ENCODE peak calls at places on chromosomes 1 and 21, in nine cellular contexts. One of them, this sample, is unnamed.

GRCh38 chr1:92310185-92310597 is 11.3 kb downstream of the RPAP2 start:
- DNase-seq in Calu3: no peak
- DNase-seq in naive thymus-derived CD4-positive, alpha-beta T cell: no peak
- DNase-seq in activated CD4-positive, alpha-beta T cell treated with anti-CD3 and anti-CD28 coated beads, Interleukin-2, amount 50 U/mL, for 48 hours: no peak
- DNase-seq in T1000: no peak
- DNase-seq in C1 segment of cervical spinal cord: no peak
- DNase-seq in A673: peak
- DNase-seq in progenitor cell of endocrine pancreas: no peak
- DNase-seq in CD4-positive, alpha-beta T cell: no peak
- DNase-seq in this sample: no peak

GRCh38 chr21:43190544-43191340 is 21.9 kb downstream of the CRYAA start:
- DNase-seq in CD4-positive, alpha-beta T cell: no peak
- DNase-seq in naive thymus-derived CD4-positive, alpha-beta T cell: no peak
- DNase-seq in Calu3: no peak
- DNase-seq in activated CD4-positive, alpha-beta T cell treated with anti-CD3 and anti-CD28 coated beads, Interleukin-2, amount 50 U/mL, for 48 hours: no peak
- DNase-seq in progenitor cell of endocrine pancreas: peak
- DNase-seq in T1000: no peak
- DNase-seq in A673: no peak
- DNase-seq in C1 segment of cervical spinal cord: no peak
- DNase-seq in this sample: no peak

GRCh38 chr1:229841230-229841629 is 215.2 kb downstream of the URB2 start:
- DNase-seq in activated CD4-positive, alpha-beta T cell treated with anti-CD3 and anti-CD28 coated beads, Interleukin-2, amount 50 U/mL, for 48 hours: no peak
- DNase-seq in naive thymus-derived CD4-positive, alpha-beta T cell: no peak
- DNase-seq in A673: peak
- DNase-seq in T1000: no peak
- DNase-seq in C1 segment of cervical spinal cord: no peak
- DNase-seq in CD4-positive, alpha-beta T cell: no peak
- DNase-seq in Calu3: no peak
- DNase-seq in progenitor cell of endocrine pancreas: no peak
- DNase-seq in this sample: no peak

GRCh38 chr1:156664046-156664948 is 12.9 kb downstream of the NES start:
- DNase-seq in activated CD4-positive, alpha-beta T cell treated with anti-CD3 and anti-CD28 coated beads, Interleukin-2, amount 50 U/mL, for 48 hours: no peak
- DNase-seq in naive thymus-derived CD4-positive, alpha-beta T cell: no peak
- DNase-seq in CD4-positive, alpha-beta T cell: no peak
- DNase-seq in progenitor cell of endocrine pancreas: no peak
- DNase-seq in Calu3: no peak
- DNase-seq in A673: no peak
- DNase-seq in T1000: no peak
- DNase-seq in C1 segment of cervical spinal cord: no peak
- DNase-seq in this sample: no peak

GRCh38 chr1:230090194-230090711 is 23.2 kb downstream of the GALNT2 start:
- DNase-seq in progenitor cell of endocrine pancreas: no peak
- DNase-seq in T1000: no peak
- DNase-seq in C1 segment of cervical spinal cord: no peak
- DNase-seq in activated CD4-positive, alpha-beta T cell treated with anti-CD3 and anti-CD28 coated beads, Interleukin-2, amount 50 U/mL, for 48 hours: no peak
- DNase-seq in naive thymus-derived CD4-positive, alpha-beta T cell: no peak
- DNase-seq in CD4-positive, alpha-beta T cell: no peak
- DNase-seq in A673: no peak
- DNase-seq in Calu3: no peak
- DNase-seq in this sample: no peak

GRCh38 chr1:116847688-116848531 is 61.8 kb upstream of the PTGFRN start:
- DNase-seq in C1 segment of cervical spinal cord: no peak
- DNase-seq in activated CD4-positive, alpha-beta T cell treated with anti-CD3 and anti-CD28 coated beads, Interleukin-2, amount 50 U/mL, for 48 hours: no peak
- DNase-seq in A673: no peak
- DNase-seq in CD4-positive, alpha-beta T cell: no peak
- DNase-seq in T1000: no peak
- DNase-seq in Calu3: no peak
- DNase-seq in naive thymus-derived CD4-positive, alpha-beta T cell: no peak
- DNase-seq in progenitor cell of endocrine pancreas: no peak
- DNase-seq in this sample: no peak

GRCh38 chr1:203744008-203744972 is 20.7 kb upstream of the LAX1 start:
- DNase-seq in activated CD4-positive, alpha-beta T cell treated with anti-CD3 and anti-CD28 coated beads, Interleukin-2, amount 50 U/mL, for 48 hours: no peak
- DNase-seq in progenitor cell of endocrine pancreas: no peak
- DNase-seq in Calu3: no peak
- DNase-seq in T1000: no peak
- DNase-seq in CD4-positive, alpha-beta T cell: no peak
- DNase-seq in C1 segment of cervical spinal cord: no peak
- DNase-seq in A673: no peak
- DNase-seq in naive thymus-derived CD4-positive, alpha-beta T cell: peak
- DNase-seq in this sample: no peak

GRCh38 chr1:156316909-156317308 is 17.8 kb upstream of the VHLL start:
- DNase-seq in activated CD4-positive, alpha-beta T cell treated with anti-CD3 and anti-CD28 coated beads, Interleukin-2, amount 50 U/mL, for 48 hours: no peak
- DNase-seq in T1000: no peak
- DNase-seq in CD4-positive, alpha-beta T cell: no peak
- DNase-seq in A673: no peak
- DNase-seq in C1 segment of cervical spinal cord: no peak
- DNase-seq in naive thymus-derived CD4-positive, alpha-beta T cell: no peak
- DNase-seq in progenitor cell of endocrine pancreas: no peak
- DNase-seq in Calu3: no peak
- DNase-seq in this sample: no peak

GRCh38 chr1:15254521-15254920 is 7.5 kb downstream of the FHAD1 start:
- DNase-seq in C1 segment of cervical spinal cord: no peak
- DNase-seq in naive thymus-derived CD4-positive, alpha-beta T cell: no peak
- DNase-seq in progenitor cell of endocrine pancreas: no peak
- DNase-seq in CD4-positive, alpha-beta T cell: no peak
- DNase-seq in A673: no peak
- DNase-seq in T1000: no peak
- DNase-seq in activated CD4-positive, alpha-beta T cell treated with anti-CD3 and anti-CD28 coated beads, Interleukin-2, amount 50 U/mL, for 48 hours: no peak
- DNase-seq in Calu3: no peak
- DNase-seq in this sample: no peak

GRCh38 chr1:45348966-45349677 is 8.9 kb upstream of the MUTYH start:
- DNase-seq in T1000: no peak
- DNase-seq in Calu3: no peak
- DNase-seq in activated CD4-positive, alpha-beta T cell treated with anti-CD3 and anti-CD28 coated beads, Interleukin-2, amount 50 U/mL, for 48 hours: no peak
- DNase-seq in progenitor cell of endocrine pancreas: no peak
- DNase-seq in A673: no peak
- DNase-seq in naive thymus-derived CD4-positive, alpha-beta T cell: no peak
- DNase-seq in C1 segment of cervical spinal cord: no peak
- DNase-seq in CD4-positive, alpha-beta T cell: no peak
- DNase-seq in this sample: no peak

GRCh38 chr1:13703128-13703513 is 3.1 kb downstream of the PRDM2 start:
- DNase-seq in naive thymus-derived CD4-positive, alpha-beta T cell: no peak
- DNase-seq in progenitor cell of endocrine pancreas: no peak
- DNase-seq in Calu3: no peak
- DNase-seq in CD4-positive, alpha-beta T cell: no peak
- DNase-seq in activated CD4-positive, alpha-beta T cell treated with anti-CD3 and anti-CD28 coated beads, Interleukin-2, amount 50 U/mL, for 48 hours: no peak
- DNase-seq in A673: no peak
- DNase-seq in T1000: no peak
- DNase-seq in C1 segment of cervical spinal cord: no peak
- DNase-seq in this sample: no peak

GRCh38 chr1:164678289-164678688 is 119.3 kb downstream of the PBX1 start:
- DNase-seq in CD4-positive, alpha-beta T cell: no peak
- DNase-seq in activated CD4-positive, alpha-beta T cell treated with anti-CD3 and anti-CD28 coated beads, Interleukin-2, amount 50 U/mL, for 48 hours: no peak
- DNase-seq in T1000: no peak
- DNase-seq in Calu3: no peak
- DNase-seq in C1 segment of cervical spinal cord: no peak
- DNase-seq in progenitor cell of endocrine pancreas: no peak
- DNase-seq in A673: no peak
- DNase-seq in naive thymus-derived CD4-positive, alpha-beta T cell: no peak
- DNase-seq in this sample: no peak

GRCh38 chr1:25675729-25676476 is 59.3 kb downstream of the MAN1C1 start:
- DNase-seq in CD4-positive, alpha-beta T cell: peak
- DNase-seq in Calu3: no peak
- DNase-seq in T1000: no peak
- DNase-seq in activated CD4-positive, alpha-beta T cell treated with anti-CD3 and anti-CD28 coated beads, Interleukin-2, amount 50 U/mL, for 48 hours: peak
- DNase-seq in C1 segment of cervical spinal cord: no peak
- DNase-seq in naive thymus-derived CD4-positive, alpha-beta T cell: peak
- DNase-seq in progenitor cell of endocrine pancreas: no peak
- DNase-seq in A673: no peak
- DNase-seq in this sample: no peak

GRCh38 chr1:29134695-29135028 is 11.0 kb upstream of the TMEM200B start:
- DNase-seq in CD4-positive, alpha-beta T cell: no peak
- DNase-seq in C1 segment of cervical spinal cord: no peak
- DNase-seq in Calu3: no peak
- DNase-seq in progenitor cell of endocrine pancreas: no peak
- DNase-seq in activated CD4-positive, alpha-beta T cell treated with anti-CD3 and anti-CD28 coated beads, Interleukin-2, amount 50 U/mL, for 48 hours: no peak
- DNase-seq in T1000: no peak
- DNase-seq in A673: no peak
- DNase-seq in naive thymus-derived CD4-positive, alpha-beta T cell: no peak
- DNase-seq in this sample: no peak

GRCh38 chr1:224183591-224184312 is 712 bp downstream of the DEGS1 start:
- DNase-seq in T1000: peak
- DNase-seq in activated CD4-positive, alpha-beta T cell treated with anti-CD3 and anti-CD28 coated beads, Interleukin-2, amount 50 U/mL, for 48 hours: peak
- DNase-seq in progenitor cell of endocrine pancreas: peak
- DNase-seq in A673: peak
- DNase-seq in Calu3: peak
- DNase-seq in CD4-positive, alpha-beta T cell: peak
- DNase-seq in C1 segment of cervical spinal cord: no peak
- DNase-seq in naive thymus-derived CD4-positive, alpha-beta T cell: peak
- DNase-seq in this sample: no peak

GRCh38 chr1:212607206-212607923 is 1.2 kb upstream of the ATF3 start:
- DNase-seq in C1 segment of cervical spinal cord: no peak
- DNase-seq in Calu3: peak
- DNase-seq in CD4-positive, alpha-beta T cell: no peak
- DNase-seq in naive thymus-derived CD4-positive, alpha-beta T cell: no peak
- DNase-seq in A673: no peak
- DNase-seq in T1000: no peak
- DNase-seq in progenitor cell of endocrine pancreas: peak
- DNase-seq in activated CD4-positive, alpha-beta T cell treated with anti-CD3 and anti-CD28 coated beads, Interleukin-2, amount 50 U/mL, for 48 hours: no peak
- DNase-seq in this sample: no peak

GRCh38 chr1:169368406-169368769 is 393 bp downstream of the BLZF1 start:
- DNase-seq in naive thymus-derived CD4-positive, alpha-beta T cell: peak
- DNase-seq in progenitor cell of endocrine pancreas: no peak
- DNase-seq in CD4-positive, alpha-beta T cell: peak
- DNase-seq in T1000: no peak
- DNase-seq in C1 segment of cervical spinal cord: no peak
- DNase-seq in Calu3: no peak
- DNase-seq in activated CD4-positive, alpha-beta T cell treated with anti-CD3 and anti-CD28 coated beads, Interleukin-2, amount 50 U/mL, for 48 hours: peak
- DNase-seq in A673: peak
- DNase-seq in this sample: no peak

GRCh38 chr1:1954831-1955441 is 35.9 kb upstream of the TMEM52 start:
- DNase-seq in Calu3: no peak
- DNase-seq in C1 segment of cervical spinal cord: no peak
- DNase-seq in activated CD4-positive, alpha-beta T cell treated with anti-CD3 and anti-CD28 coated beads, Interleukin-2, amount 50 U/mL, for 48 hours: peak
- DNase-seq in T1000: no peak
- DNase-seq in A673: no peak
- DNase-seq in CD4-positive, alpha-beta T cell: no peak
- DNase-seq in progenitor cell of endocrine pancreas: no peak
- DNase-seq in naive thymus-derived CD4-positive, alpha-beta T cell: no peak
- DNase-seq in this sample: no peak

GRCh38 chr1:47972864-47973437 is 24.2 kb downstream of the TRABD2B start:
- DNase-seq in activated CD4-positive, alpha-beta T cell treated with anti-CD3 and anti-CD28 coated beads, Interleukin-2, amount 50 U/mL, for 48 hours: no peak
- DNase-seq in progenitor cell of endocrine pancreas: no peak
- DNase-seq in T1000: no peak
- DNase-seq in A673: no peak
- DNase-seq in naive thymus-derived CD4-positive, alpha-beta T cell: no peak
- DNase-seq in Calu3: no peak
- DNase-seq in C1 segment of cervical spinal cord: no peak
- DNase-seq in CD4-positive, alpha-beta T cell: no peak
- DNase-seq in this sample: no peak

GRCh38 chr21:32475162-32475812 is 62.8 kb downstream of the EVA1C start:
- DNase-seq in CD4-positive, alpha-beta T cell: no peak
- DNase-seq in C1 segment of cervical spinal cord: no peak
- DNase-seq in naive thymus-derived CD4-positive, alpha-beta T cell: no peak
- DNase-seq in A673: no peak
- DNase-seq in progenitor cell of endocrine pancreas: no peak
- DNase-seq in Calu3: no peak
- DNase-seq in activated CD4-positive, alpha-beta T cell treated with anti-CD3 and anti-CD28 coated beads, Interleukin-2, amount 50 U/mL, for 48 hours: no peak
- DNase-seq in T1000: no peak
- DNase-seq in this sample: no peak

GRCh38 chr1:180912211-180912800 is 391 bp upstream of the KIAA1614 start:
- DNase-seq in Calu3: peak
- DNase-seq in T1000: peak
- DNase-seq in naive thymus-derived CD4-positive, alpha-beta T cell: no peak
- DNase-seq in A673: peak
- DNase-seq in progenitor cell of endocrine pancreas: no peak
- DNase-seq in C1 segment of cervical spinal cord: no peak
- DNase-seq in activated CD4-positive, alpha-beta T cell treated with anti-CD3 and anti-CD28 coated beads, Interleukin-2, amount 50 U/mL, for 48 hours: no peak
- DNase-seq in CD4-positive, alpha-beta T cell: no peak
- DNase-seq in this sample: no peak

GRCh38 chr21:36647279-36648093 is 51.4 kb upstream of the SIM2 start:
- DNase-seq in A673: peak
- DNase-seq in activated CD4-positive, alpha-beta T cell treated with anti-CD3 and anti-CD28 coated beads, Interleukin-2, amount 50 U/mL, for 48 hours: no peak
- DNase-seq in Calu3: peak
- DNase-seq in naive thymus-derived CD4-positive, alpha-beta T cell: no peak
- DNase-seq in CD4-positive, alpha-beta T cell: no peak
- DNase-seq in T1000: no peak
- DNase-seq in C1 segment of cervical spinal cord: no peak
- DNase-seq in progenitor cell of endocrine pancreas: no peak
- DNase-seq in this sample: no peak

GRCh38 chr1:25848531-25848930 is 10.7 kb downstream of the AUNIP start:
- DNase-seq in T1000: no peak
- DNase-seq in A673: no peak
- DNase-seq in progenitor cell of endocrine pancreas: no peak
- DNase-seq in Calu3: no peak
- DNase-seq in activated CD4-positive, alpha-beta T cell treated with anti-CD3 and anti-CD28 coated beads, Interleukin-2, amount 50 U/mL, for 48 hours: no peak
- DNase-seq in C1 segment of cervical spinal cord: no peak
- DNase-seq in CD4-positive, alpha-beta T cell: no peak
- DNase-seq in naive thymus-derived CD4-positive, alpha-beta T cell: no peak
- DNase-seq in this sample: no peak

GRCh38 chr1:213268221-213268620 is 217.2 kb downstream of the RPS6KC1 start:
- DNase-seq in Calu3: no peak
- DNase-seq in progenitor cell of endocrine pancreas: no peak
- DNase-seq in CD4-positive, alpha-beta T cell: no peak
- DNase-seq in naive thymus-derived CD4-positive, alpha-beta T cell: no peak
- DNase-seq in T1000: no peak
- DNase-seq in A673: no peak
- DNase-seq in activated CD4-positive, alpha-beta T cell treated with anti-CD3 and anti-CD28 coated beads, Interleukin-2, amount 50 U/mL, for 48 hours: no peak
- DNase-seq in C1 segment of cervical spinal cord: no peak
- DNase-seq in this sample: no peak

GRCh38 chr21:34983680-34984086 is 65.4 kb downstream of the RUNX1 start:
- DNase-seq in C1 segment of cervical spinal cord: no peak
- DNase-seq in Calu3: no peak
- DNase-seq in activated CD4-positive, alpha-beta T cell treated with anti-CD3 and anti-CD28 coated beads, Interleukin-2, amount 50 U/mL, for 48 hours: peak
- DNase-seq in progenitor cell of endocrine pancreas: no peak
- DNase-seq in A673: no peak
- DNase-seq in T1000: peak
- DNase-seq in CD4-positive, alpha-beta T cell: no peak
- DNase-seq in naive thymus-derived CD4-positive, alpha-beta T cell: no peak
- DNase-seq in this sample: peak

This sample was measured in SW 1271.